ENCODE peak calls at places on chromosomes 3 and 15, in nine cellular contexts. M, G, Y, H, V, W, P, I and Q are unnamed samples.
A peak's percentile ranks its signal among the peaks of the same experiment; 100 is the strongest.

GRCh38 chr15:44340410-44340809 is 51.9 kb downstream of the GOLM2 start:
- DNase-seq in M (peak; percentile 6), G (no peak), Y (no peak), H (peak; percentile 30), V (no peak), W (peak; percentile 20), P (no peak), I (no peak), Q (peak; percentile 30)

GRCh38 chr3:96712792-96713191 is 101.6 kb upstream of the EPHA6 start:
- DNase-seq in M (no peak), G (no peak), Y (no peak), H (no peak), V (no peak), W (no peak), P (no peak), I (no peak), Q (no peak)

GRCh38 chr15:100723323-100723801 is 121.0 kb downstream of the ASB7 start:
- DNase-seq in M (no peak), G (no peak), Y (no peak), H (no peak), V (no peak), W (peak; percentile 61), P (no peak), I (no peak), Q (no peak)

GRCh38 chr3:169660709-169661566 is 2.6 kb downstream of the MECOM start:
- DNase-seq in M (no peak), G (no peak), Y (no peak), H (peak; percentile 53), V (peak; percentile 30), W (peak; percentile 40), P (no peak), I (peak; percentile 42), Q (no peak)

GRCh38 chr3:34011171-34012101 is 213.0 kb downstream of the PDCD6IP start:
- DNase-seq in M (no peak), G (peak; percentile 25), Y (no peak), H (no peak), V (no peak), W (no peak), P (no peak), I (no peak), Q (peak; percentile 46)

GRCh38 chr3:18121020-18121419 is 304.1 kb downstream of the SATB1 start:
- DNase-seq in M (no peak), G (no peak), Y (no peak), H (no peak), V (no peak), W (no peak), P (no peak), I (no peak), Q (no peak)

GRCh38 chr3:24156466-24156865 is 211.4 kb downstream of the NR1D2 start:
- DNase-seq in M (no peak), G (no peak), Y (no peak), H (no peak), V (no peak), W (no peak), P (no peak), I (no peak), Q (peak; percentile 9)

GRCh38 chr15:57334257-57334656 is 42.0 kb upstream of the CGNL1 start:
- DNase-seq in M (no peak), G (no peak), Y (no peak), H (no peak), V (peak; percentile 61), W (peak; percentile 76), P (no peak), I (no peak), Q (no peak)

GRCh38 chr3:155948476-155948875 is 78.0 kb downstream of the GMPS start:
- DNase-seq in M (no peak), G (no peak), Y (no peak), H (no peak), V (no peak), W (no peak), P (no peak), I (no peak), Q (no peak)

GRCh38 chr3:118972974-118973373 is 61.7 kb downstream of the IGSF11 start:
- DNase-seq in M (no peak), G (no peak), Y (no peak), H (no peak), V (peak; percentile 65), W (no peak), P (no peak), I (no peak), Q (no peak)

GRCh38 chr15:78212546-78213424 is 21.6 kb downstream of the ACSBG1 start:
- DNase-seq in M (peak; percentile 78), G (no peak), Y (no peak), H (no peak), V (peak; percentile 90), W (peak; percentile 88), P (no peak), I (no peak), Q (peak; percentile 40)

GRCh38 chr15:47820780-47821319 is 103.5 kb downstream of the SEMA6D start:
- DNase-seq in M (no peak), G (no peak), Y (no peak), H (no peak), V (peak; percentile 33), W (no peak), P (no peak), I (no peak), Q (peak; percentile 62)

GRCh38 chr3:122012821-122013220 is 9.2 kb downstream of the ILDR1 start:
- DNase-seq in M (no peak), G (no peak), Y (no peak), H (no peak), V (no peak), W (no peak), P (no peak), I (no peak), Q (no peak)

GRCh38 chr15:32649336-32649735 is 7.8 kb downstream of the SCG5 start:
- DNase-seq in M (no peak), G (no peak), Y (no peak), H (peak; percentile 77), V (no peak), W (no peak), P (no peak), I (no peak), Q (no peak)

GRCh38 chr15:101657968-101658784 is 6.0 kb upstream of the TM2D3 start:
- DNase-seq in M (no peak), G (no peak), Y (no peak), H (no peak), V (peak; percentile 54), W (no peak), P (no peak), I (no peak), Q (no peak)

GRCh38 chr15:56598991-56599390 is 134.1 kb upstream of the MNS1 start:
- DNase-seq in M (no peak), G (no peak), Y (no peak), H (no peak), V (no peak), W (no peak), P (no peak), I (no peak), Q (no peak)

GRCh38 chr3:30704931-30705890 is 98.8 kb downstream of the TGFBR2 start:
- DNase-seq in M (no peak), G (no peak), Y (no peak), H (no peak), V (no peak), W (no peak), P (no peak), I (no peak), Q (no peak)

GRCh38 chr3:9695322-9695721 is 8.3 kb upstream of the CPNE9 start:
- DNase-seq in M (no peak), G (no peak), Y (no peak), H (no peak), V (no peak), W (no peak), P (no peak), I (no peak), Q (no peak)

GRCh38 chr15:44231842-44232241 is 36.8 kb upstream of the FRMD5 start:
- DNase-seq in M (no peak), G (no peak), Y (no peak), H (no peak), V (no peak), W (no peak), P (no peak), I (no peak), Q (no peak)

GRCh38 chr3:46860381-46861292 is 2.6 kb downstream of the MYL3 start:
- DNase-seq in M (no peak), G (no peak), Y (peak; percentile 19), H (peak; percentile 61), V (peak; percentile 54), W (peak; percentile 68), P (no peak), I (no peak), Q (no peak)

GRCh38 chr3:66442254-66443249 is 58.3 kb downstream of the LRIG1 start:
- DNase-seq in M (no peak), G (no peak), Y (no peak), H (peak; percentile 94), V (peak; percentile 82), W (peak; percentile 2), P (no peak), I (no peak), Q (peak; percentile 67)

GRCh38 chr3:107927361-107928083 is 163.3 kb downstream of the CD47 start:
- DNase-seq in M (no peak), G (peak; percentile 75), Y (peak; percentile 67), H (peak; percentile 82), V (peak; percentile 65), W (peak; percentile 80), P (peak; percentile 37), I (peak; percentile 76), Q (peak; percentile 43)

GRCh38 chr3:190384241-190384863 is 3.6 kb upstream of the CLDN16 start:
- DNase-seq in M (no peak), G (peak; percentile 5), Y (no peak), H (peak; percentile 47), V (peak; percentile 28), W (peak; percentile 89), P (no peak), I (no peak), Q (no peak)

GRCh38 chr15:68431037-68431791 is 749 bp downstream of the ITGA11 start:
- DNase-seq in M (no peak), G (no peak), Y (no peak), H (peak; percentile 59), V (peak; percentile 54), W (no peak), P (no peak), I (peak; percentile 9), Q (no peak)

GRCh38 chr15:91694131-91694828 is 159.2 kb upstream of the SLCO3A1 start:
- DNase-seq in M (no peak), G (no peak), Y (no peak), H (peak; percentile 13), V (peak; percentile 61), W (no peak), P (no peak), I (no peak), Q (peak; percentile 1)

GRCh38 chr3:160675566-160676124 is 1.3 kb upstream of the ARL14 start:
- DNase-seq in M (no peak), G (no peak), Y (no peak), H (no peak), V (no peak), W (peak; percentile 37), P (no peak), I (no peak), Q (no peak)

GRCh38 chr3:28577941-28578340 is 229.3 kb upstream of the AZI2 start:
- DNase-seq in M (no peak), G (no peak), Y (no peak), H (no peak), V (no peak), W (no peak), P (no peak), I (no peak), Q (no peak)

GRCh38 chr3:101796076-101796475 is 17.1 kb downstream of the NXPE3 start:
- DNase-seq in M (no peak), G (no peak), Y (no peak), H (no peak), V (no peak), W (no peak), P (no peak), I (no peak), Q (no peak)